ENCODE peak calls at places on chromosomes 3 and 15, in seven cellular contexts. H is IMR-90, O is neuronal stem cell, E is mesenchymal stem cell, Y is H9, F is mesendoderm, U is H1. C is an unnamed sample.

GRCh38 chr3:46578973-46579755 is 13.1 kb upstream of the LRRC2 start:
- DNase-seq in H (no peak), O (no peak), E (no peak), Y (no peak), F (peak; percentile 54), U (no peak), C (no peak)

GRCh38 chr15:62532367-62532766 is 367.3 kb upstream of the C2CD4B start:
- DNase-seq in H (no peak), O (no peak), E (peak; percentile 28), Y (no peak), F (no peak), U (no peak), C (no peak)

GRCh38 chr3:106824856-106825255 is 552.4 kb upstream of the CCDC54 start:
- DNase-seq in H (peak; percentile 65), O (no peak), E (peak; percentile 62), Y (peak; percentile 56), F (peak; percentile 79), U (no peak), C (peak; percentile 18)

GRCh38 chr3:172166261-172166660 is 126.9 kb downstream of the FNDC3B start:
- DNase-seq in H (no peak), O (no peak), E (no peak), Y (no peak), F (no peak), U (no peak), C (peak; percentile 82)

GRCh38 chr3:1528621-1529020 is 435.8 kb downstream of the CNTN6 start:
- DNase-seq in H (no peak), O (no peak), E (no peak), Y (no peak), F (no peak), U (no peak), C (no peak)

GRCh38 chr3:177284383-177284881 is 87.2 kb upstream of the TBL1XR1 start:
- DNase-seq in H (peak; percentile 49), O (no peak), E (peak; percentile 75), Y (peak; percentile 94), F (peak; percentile 97), U (peak; percentile 69), C (peak; percentile 63)

GRCh38 chr15:23648920-23649515 is 1.4 kb upstream of the MAGEL2 start:
- DNase-seq in H (no peak), O (peak; percentile 40), E (peak; percentile 6), Y (no peak), F (peak; percentile 16), U (peak; percentile 77), C (peak; percentile 16)

GRCh38 chr3:194003128-194004057 is 132.6 kb upstream of the HES1 start:
- DNase-seq in H (peak; percentile 87), O (peak; percentile 47), E (peak; percentile 99), Y (peak; percentile 64), F (peak; percentile 89), U (peak; percentile 65), C (peak; percentile 74)

GRCh38 chr15:66578286-66578875 is 12.6 kb upstream of the LCTL start:
- DNase-seq in H (peak; percentile 77), O (no peak), E (peak; percentile 70), Y (no peak), F (peak; percentile 39), U (no peak), C (peak; percentile 4)

GRCh38 chr3:66989860-66990696 is 8.0 kb upstream of the KBTBD8 start:
- DNase-seq in H (no peak), O (no peak), E (no peak), Y (no peak), F (peak; percentile 68), U (no peak), C (peak; percentile 28)

GRCh38 chr3:15264486-15264885 is 58.4 kb downstream of the CAPN7 start:
- DNase-seq in H (no peak), O (no peak), E (no peak), Y (no peak), F (no peak), U (no peak), C (no peak)

GRCh38 chr15:39171944-39172368 is 408.9 kb upstream of the THBS1 start:
- DNase-seq in H (peak; percentile 99), O (peak; percentile 59), E (peak; percentile 97), Y (peak; percentile 87), F (peak; percentile 97), U (peak; percentile 58), C (peak; percentile 79)

GRCh38 chr3:71031914-71032521 is 551.5 kb downstream of the FOXP1 start:
- DNase-seq in H (no peak), O (no peak), E (no peak), Y (no peak), F (no peak), U (no peak), C (no peak)

GRCh38 chr3:71039332-71039731 is 544.2 kb downstream of the FOXP1 start:
- DNase-seq in H (no peak), O (no peak), E (no peak), Y (no peak), F (no peak), U (no peak), C (no peak)

GRCh38 chr3:71033681-71034220 is 549.8 kb downstream of the FOXP1 start:
- DNase-seq in H (no peak), O (no peak), E (no peak), Y (no peak), F (no peak), U (no peak), C (no peak)

GRCh38 chr3:71035886-71036285 is 547.6 kb downstream of the FOXP1 start:
- DNase-seq in H (no peak), O (no peak), E (peak; percentile 38), Y (no peak), F (no peak), U (no peak), C (no peak)

DNA sequence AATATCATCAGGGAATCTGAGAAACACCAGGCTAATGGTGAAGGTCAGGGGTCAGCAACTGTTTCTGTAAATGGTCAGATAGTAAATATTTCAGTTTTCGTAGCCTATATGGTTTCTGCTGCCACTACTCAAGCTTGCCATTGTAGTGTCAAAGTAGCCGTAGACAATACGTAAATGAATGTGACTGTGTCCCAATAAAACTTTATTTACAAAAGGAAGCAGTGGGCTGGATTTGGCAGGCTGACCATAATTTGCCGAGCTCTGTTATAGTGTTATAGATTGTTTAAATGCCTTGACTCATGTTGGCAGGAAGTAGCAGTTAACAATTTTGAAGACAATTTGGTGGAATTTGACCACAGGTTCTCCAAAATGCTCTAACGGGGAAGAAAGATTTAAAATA is 548.2 kb downstream of the FOXP1 start:
- DNase-seq in H (peak; percentile 83), O (no peak), E (peak; percentile 49), Y (no peak), F (no peak), U (no peak), C (no peak)
- H3K4ac ChIP-seq in H (no peak overlapping the region), O (no peak overlapping the region), E (no peak overlapping the region), Y (no peak overlapping the region), F (no peak overlapping the region), U (no peak overlapping the region), C (no peak overlapping the region)

DNA sequence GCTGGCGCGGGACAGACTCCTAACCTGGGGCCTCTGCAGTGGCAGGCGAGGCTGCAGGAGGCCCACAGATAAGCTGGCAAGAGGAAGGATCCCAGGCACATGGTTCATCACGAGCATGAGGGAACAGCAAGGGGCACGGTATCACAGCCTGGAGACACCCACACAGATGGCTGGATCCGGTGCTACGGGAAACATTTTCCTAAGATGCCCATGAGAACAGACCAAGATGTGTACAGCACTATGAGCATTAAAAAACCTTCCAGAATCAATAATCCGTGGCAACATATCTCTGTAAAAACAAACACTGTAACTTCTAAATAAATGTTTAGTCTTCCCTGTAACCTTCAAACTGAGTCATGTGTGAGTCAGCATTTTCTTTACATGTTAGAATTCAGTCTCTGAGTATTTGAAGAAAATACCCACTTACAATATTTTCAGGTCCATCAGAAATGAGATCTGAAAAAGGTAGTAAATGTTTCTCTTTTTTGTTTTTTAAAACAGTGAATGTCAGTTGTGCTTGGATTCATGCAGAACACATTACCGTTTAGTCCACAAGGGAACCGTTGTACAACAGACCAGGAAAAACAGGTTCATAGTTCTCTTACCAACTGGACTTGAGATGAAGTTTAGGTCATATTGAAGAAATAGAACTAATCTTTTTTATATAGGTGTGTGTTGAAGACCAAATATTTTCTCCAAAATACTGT is 75.9 kb downstream of the BOC start:
- DNase-seq in H (peak; percentile 92), O (no peak), E (peak; percentile 88), Y (no peak), F (no peak), U (no peak), C (peak; percentile 5)
- H2AK5ac ChIP-seq in H (peak overlapping the region; percentile 45), O (no peak overlapping the region), E (no peak overlapping the region), Y (no peak overlapping the region), F (no peak overlapping the region), U (no peak overlapping the region), C (no peak overlapping the region)

GRCh38 chr15:26899658-26900057 is 32.8 kb downstream of the GABRA5 start:
- DNase-seq in H (no peak), O (no peak), E (no peak), Y (no peak), F (no peak), U (no peak), C (no peak)
- H3K4ac ChIP-seq in H (no peak overlapping the region), O (no peak overlapping the region), E (no peak overlapping the region), Y (no peak overlapping the region), F (no peak overlapping the region), U (no peak overlapping the region), C (no peak overlapping the region)

GRCh38 chr3:43415088-43415487 is 128.7 kb downstream of the SNRK start:
- DNase-seq in H (no peak), O (no peak), E (no peak), Y (no peak), F (no peak), U (no peak), C (no peak)
- H2AK5ac ChIP-seq in H (no peak overlapping the region), O (no peak overlapping the region), E (no peak overlapping the region), Y (no peak overlapping the region), F (no peak overlapping the region), U (no peak overlapping the region), C (no peak overlapping the region)